ENCODE peak calls at places on chromosome 1, in seven cellular contexts. H is naive B cell; M is gastrocnemius medialis; Y is Right ventricle myocardium superior; G is CD8-positive, alpha-beta T cell; C is body of pancreas; U is natural killer cell. D is an unnamed sample.

GRCh38 chr1:19028110-19028509 is 71.6 kb upstream of the IFFO2 start:
- ATAC-seq in C (no peak), H (no peak), Y (no peak), M (no peak), U (no peak), G (no peak), D (no peak)

GRCh38 chr1:150842964-150843363 is 33.4 kb downstream of the ARNT start:
- ATAC-seq in U (no peak), Y (no peak), G (no peak), M (no peak), H (no peak), C (no peak), D (no peak)

GRCh38 chr1:212629450-212630158 is 21.0 kb downstream of the ATF3 start:
- ATAC-seq in G (no peak), H (no peak), C (no peak), U (no peak), M (no peak), Y (no peak), D (no peak)

GRCh38 chr1:31562707-31563360 is 13.5 kb upstream of the TINAGL1 start:
- ATAC-seq in C (no peak), M (no peak), U (no peak), G (no peak), Y (no peak), H (no peak), D (no peak)

GRCh38 chr1:148318123-148318899 is 164.8 kb downstream of the PPIAL4G start:
- ATAC-seq in M (no peak), C (no peak), U (peak; percentile 85), G (peak; percentile 80), H (peak; percentile 78), Y (peak; percentile 57), D (peak; percentile 79)

GRCh38 chr1:56545711-56546110 is 33.7 kb downstream of the PLPP3 start:
- ATAC-seq in U (no peak), Y (peak; percentile 72), G (no peak), C (peak; percentile 98), M (peak; percentile 40), H (no peak), D (no peak)

GRCh38 chr1:209417761-209418160 is 165.8 kb upstream of the CAMK1G start:
- ATAC-seq in C (no peak), M (no peak), H (no peak), U (no peak), Y (no peak), G (no peak), D (no peak)

GRCh38 chr1:181630838-181631237 is 147.5 kb downstream of the CACNA1E start:
- ATAC-seq in H (no peak), G (no peak), M (peak; percentile 90), C (no peak), Y (no peak), U (no peak), D (no peak)